ENCODE peak calls at places on chromosomes 1 and 21, in seven cellular contexts. J is GM23338, W is astrocyte, F is foreskin fibroblast, I is ovary, B is brain microvascular endothelial cell, E is mucosa of descending colon. Y is an unnamed sample.

GRCh38 chr1:185670187-185670627 is 64.0 kb upstream of the HMCN1 start:
- DNase-seq in F (peak), E (no peak), W (peak), J (peak), I (peak), B (peak), Y (peak)

GRCh38 chr1:182083851-182084486 is 22.5 kb upstream of the ZNF648 start:
- DNase-seq in J (no peak), W (no peak), I (no peak), E (no peak), B (no peak), F (no peak), Y (no peak)

GRCh38 chr1:38881487-38881886 is at the start of gene GJA9:
- DNase-seq in E (no peak), W (no peak), B (no peak), J (no peak), I (no peak), F (peak), Y (no peak)

GRCh38 chr1:13828454-13829151 is 128.6 kb downstream of the PRDM2 start:
- DNase-seq in E (peak), B (no peak), I (peak), J (peak), F (peak), W (no peak), Y (no peak)

GRCh38 chr1:32291708-32292508 is at the start of gene HDAC1:
- DNase-seq in I (peak), B (peak), J (peak), F (peak), W (peak), E (peak), Y (peak)

GRCh38 chr1:36155560-36156328 is at the start of gene MAP7D1:
- DNase-seq in B (peak), J (peak), W (peak), E (peak), I (peak), F (peak), Y (peak)

GRCh38 chr1:37726746-37727145 is 34.4 kb downstream of the CDCA8 start:
- DNase-seq in I (no peak), E (no peak), F (no peak), B (no peak), W (no peak), J (no peak), Y (no peak)

GRCh38 chr1:147723691-147724323 is 36.6 kb downstream of the GJA5 start:
- DNase-seq in F (peak), E (peak), I (no peak), W (no peak), B (peak), J (peak), Y (peak)

GRCh38 chr1:189374816-189375215 is 1102.8 kb downstream of the BRINP3 start:
- DNase-seq in F (no peak), I (no peak), E (no peak), J (no peak), W (no peak), B (no peak), Y (no peak)

GRCh38 chr1:177897601-177898376 is 72.1 kb downstream of the SEC16B start:
- DNase-seq in W (no peak), I (no peak), E (peak), B (no peak), J (no peak), F (no peak), Y (no peak)

DNA sequence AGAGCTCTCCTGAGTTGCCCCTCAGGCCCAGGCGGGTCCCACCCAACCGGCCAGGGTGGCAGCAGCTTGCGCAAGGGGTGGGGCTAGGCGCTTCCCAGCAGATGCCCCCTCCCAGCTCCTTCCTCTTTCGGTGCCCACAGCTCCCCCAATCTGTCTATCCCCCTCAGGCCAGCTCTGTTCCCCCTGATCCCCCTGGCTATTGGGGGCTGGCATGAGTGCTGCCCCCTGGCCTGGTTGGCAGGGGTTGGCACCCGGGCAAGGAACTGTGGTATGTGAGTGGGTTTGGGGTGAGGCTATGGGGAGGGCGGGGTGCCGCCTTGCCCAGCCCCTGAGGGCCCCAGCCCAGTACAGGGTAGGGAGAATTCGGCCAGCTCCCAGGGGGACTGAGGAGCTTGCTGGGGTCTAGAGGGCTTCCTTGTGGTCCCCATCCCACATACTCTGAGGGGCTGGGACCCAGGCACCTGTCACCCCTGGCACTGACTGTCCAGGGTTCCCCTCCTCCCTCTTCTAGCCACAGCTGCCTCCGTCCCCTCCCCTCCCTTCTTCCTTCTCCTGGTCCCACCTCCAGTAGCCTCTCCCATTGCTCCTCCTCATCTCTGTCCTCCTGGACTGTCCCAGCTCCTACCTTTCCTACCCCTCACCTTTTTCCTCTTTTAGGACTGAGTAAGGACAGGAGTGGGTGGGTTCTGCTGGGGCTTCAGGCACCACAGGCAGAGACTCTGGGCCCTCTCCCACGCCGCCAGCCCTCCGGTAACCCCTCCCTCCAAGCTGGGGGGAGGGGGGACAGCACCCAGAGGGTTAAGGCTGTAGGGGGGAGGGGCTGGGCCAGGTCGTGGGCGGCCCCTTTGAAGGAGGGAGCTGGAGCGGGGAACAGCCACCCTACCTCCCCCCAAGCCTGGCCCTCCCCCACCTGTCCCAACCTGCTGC is 5.7 kb downstream of the ZBTB7B start:
- DNase-seq in B (no peak), I (no peak), E (peak), F (no peak), J (peak), W (no peak), Y (no peak)
- H3K4me3 ChIP-seq in B (no peak), I (no peak), E (peak), F (no peak), J (peak), W (no peak), Y (no peak)

DNA sequence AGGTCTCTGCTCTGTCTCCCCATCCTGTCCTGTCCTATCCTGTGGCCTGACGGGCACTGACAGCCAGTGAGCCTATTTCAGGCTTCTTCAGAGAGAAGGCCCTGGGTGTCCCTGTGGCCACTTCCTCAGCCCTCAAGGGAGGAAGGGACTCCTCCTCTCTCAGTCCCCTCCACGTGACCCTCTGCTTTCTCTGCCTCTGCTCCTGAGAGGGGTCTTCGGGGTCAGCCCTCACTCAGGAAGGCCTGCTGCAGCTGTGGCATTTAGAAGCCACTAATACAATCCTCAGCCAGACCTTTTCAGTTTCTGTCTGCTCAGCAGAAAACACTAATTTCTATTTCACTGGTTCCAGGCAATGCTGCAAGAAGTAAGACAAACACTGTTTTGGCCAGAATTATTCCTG is 43.6 kb upstream of the ETV3 start:
- DNase-seq in J (no peak), F (no peak), B (no peak), I (no peak), W (no peak), E (no peak), Y (no peak)
- H3K4me3 ChIP-seq in J (no peak), F (no peak), B (no peak), I (no peak), W (no peak), E (no peak), Y (no peak)

GRCh38 chr1:183817576-183818288 is 12.8 kb downstream of the RGL1 start:
- DNase-seq in E (no peak), B (no peak), J (no peak), W (no peak), I (no peak), F (no peak), Y (no peak)
- H3K4me3 ChIP-seq in E (no peak), B (no peak), J (no peak), W (no peak), I (no peak), F (no peak), Y (no peak)

GRCh38 chr21:40844935-40845334 is 2.0 kb downstream of the DSCAM start:
- DNase-seq in J (no peak), F (no peak), E (no peak), W (no peak), B (no peak), I (no peak), Y (no peak)

GRCh38 chr21:40839551-40839950 is 7.4 kb downstream of the DSCAM start:
- DNase-seq in W (peak), J (no peak), B (no peak), I (no peak), F (no peak), E (no peak), Y (no peak)

GRCh38 chr21:40842197-40842552 is 4.8 kb downstream of the DSCAM start:
- DNase-seq in I (no peak), B (no peak), W (no peak), F (no peak), J (no peak), E (no peak), Y (no peak)

GRCh38 chr21:40840441-40840840 is 6.5 kb downstream of the DSCAM start:
- DNase-seq in W (peak), F (no peak), I (no peak), B (no peak), E (no peak), J (no peak), Y (no peak)

GRCh38 chr21:40841524-40842196 is 5.3 kb downstream of the DSCAM start:
- DNase-seq in F (peak), E (no peak), B (no peak), W (peak), J (peak), I (no peak), Y (no peak)
- H3K4me3 ChIP-seq in F (peak), E (no peak), B (peak), W (peak), J (peak), I (no peak), Y (no peak)

Y was measured in Jurkat, Clone E6-1.